ENCODE peak calls at places on chromosomes 16 and 17, in ten cellular contexts. S is stimulated activated CD4-positive, alpha-beta T cell treated with anti-CD3 and anti-CD28 coated beads, Interleukin-4, amount 100 ng/mL, for 48 hours; O is uterus; K is NCI-H2107; D is ovary; F is NCI-H1694; L is glomerular endothelial cell; T is WTC11; P is ACHN; Q is NCI-H1105 treated with DMSO at 0.1 percent for 48 hours. N is an unnamed sample.

GRCh38 chr17:39576187-39576586 is 31.5 kb downstream of the NEUROD2 start:
- DNase-seq in S (no peak), O (no peak), K (no peak), D (no peak), F (peak), L (no peak), T (peak), P (peak), Q (no peak), N (peak)

GRCh38 chr16:22161401-22161800 is 905 bp upstream of the SDR42E2 start:
- DNase-seq in S (no peak), O (no peak), K (no peak), D (no peak), F (no peak), L (no peak), T (no peak), P (no peak), Q (no peak), N (no peak)

GRCh38 chr17:3740611-3741073 is 16.9 kb downstream of the HASPIN start:
- DNase-seq in S (no peak), O (no peak), K (no peak), D (no peak), F (no peak), L (no peak), T (no peak), P (no peak), Q (no peak), N (no peak)

GRCh38 chr17:20202141-20202574 is 193.0 kb downstream of the SPECC1 start:
- DNase-seq in S (no peak), O (no peak), K (no peak), D (no peak), F (no peak), L (no peak), T (peak), P (no peak), Q (no peak), N (no peak)

GRCh38 chr17:1146551-1147265 is 33.1 kb downstream of the ABR start:
- DNase-seq in S (no peak), O (no peak), K (no peak), D (no peak), F (no peak), L (no peak), T (no peak), P (no peak), Q (no peak), N (no peak)

GRCh38 chr17:74027539-74027938 is 175.9 kb upstream of the RPL38 start:
- DNase-seq in S (no peak), O (no peak), K (no peak), D (no peak), F (no peak), L (no peak), T (no peak), P (no peak), Q (no peak), N (no peak)

GRCh38 chr17:74519951-74520553 is 11.2 kb downstream of the CD300LB start:
- DNase-seq in S (no peak), O (no peak), K (no peak), D (no peak), F (no peak), L (no peak), T (no peak), P (no peak), Q (no peak), N (no peak)

GRCh38 chr16:64478258-64478906 is 643.5 kb downstream of the CDH11 start:
- DNase-seq in S (no peak), O (no peak), K (no peak), D (no peak), F (no peak), L (no peak), T (no peak), P (no peak), Q (peak), N (no peak)

GRCh38 chr17:38338053-38338452 is 5.7 kb downstream of the GPR179 start:
- DNase-seq in S (no peak), O (no peak), K (no peak), D (no peak), F (peak), L (no peak), T (no peak), P (no peak), Q (no peak), N (peak)

GRCh38 chr17:65254166-65254565 is 117.0 kb downstream of the RGS9 start:
- DNase-seq in S (no peak), O (no peak), K (no peak), D (no peak), F (no peak), L (no peak), T (no peak), P (peak), Q (no peak), N (no peak)

GRCh38 chr17:17950347-17950746 is 21.9 kb downstream of the TOM1L2 start:
- DNase-seq in S (no peak), O (no peak), K (no peak), D (no peak), F (no peak), L (no peak), T (no peak), P (no peak), Q (no peak), N (no peak)

GRCh38 chr17:78484300-78485159 is 92.7 kb downstream of the DNAH17 start:
- DNase-seq in S (peak), O (no peak), K (no peak), D (no peak), F (no peak), L (no peak), T (peak), P (no peak), Q (no peak), N (peak)

GRCh38 chr17:58786586-58787295 is 31.1 kb downstream of the PPM1E start:
- DNase-seq in S (no peak), O (no peak), K (no peak), D (no peak), F (no peak), L (no peak), T (no peak), P (peak), Q (no peak), N (peak)

GRCh38 chr16:85535352-85536072 is 77.6 kb upstream of the GSE1 start:
- DNase-seq in S (no peak), O (no peak), K (no peak), D (no peak), F (no peak), L (no peak), T (no peak), P (no peak), Q (no peak), N (no peak)

GRCh38 chr17:45225964-45226530 is 4.4 kb downstream of the FMNL1 start:
- DNase-seq in S (peak), O (peak), K (no peak), D (no peak), F (no peak), L (no peak), T (no peak), P (peak), Q (no peak), N (no peak)

GRCh38 chr17:6045621-6046357 is 24.4 kb upstream of the WSCD1 start:
- DNase-seq in S (no peak), O (no peak), K (no peak), D (no peak), F (peak), L (no peak), T (no peak), P (peak), Q (no peak), N (no peak)

GRCh38 chr17:69597898-69598692 is 183.6 kb downstream of the MAP2K6 start:
- DNase-seq in S (no peak), O (no peak), K (no peak), D (no peak), F (no peak), L (peak), T (no peak), P (no peak), Q (no peak), N (no peak)

GRCh38 chr17:34249497-34249877 is 5.6 kb upstream of the CCL2 start:
- DNase-seq in S (no peak), O (no peak), K (no peak), D (no peak), F (no peak), L (no peak), T (no peak), P (no peak), Q (no peak), N (no peak)

GRCh38 chr16:73010150-73010676 is 37.7 kb downstream of the ZFHX3 start:
- DNase-seq in S (no peak), O (no peak), K (no peak), D (no peak), F (no peak), L (no peak), T (no peak), P (no peak), Q (no peak), N (no peak)

GRCh38 chr17:43662432-43663141 is 865 bp upstream of the MEOX1 start:
- DNase-seq in S (no peak), O (no peak), K (no peak), D (no peak), F (no peak), L (no peak), T (no peak), P (no peak), Q (no peak), N (no peak)

GRCh38 chr16:3754304-3754703 is 37.0 kb upstream of the TRAP1 start:
- DNase-seq in S (no peak), O (no peak), K (no peak), D (no peak), F (no peak), L (no peak), T (no peak), P (no peak), Q (no peak), N (no peak)

GRCh38 chr16:12646490-12647274 is 157.0 kb downstream of the CPPED1 start:
- DNase-seq in S (peak), O (no peak), K (no peak), D (no peak), F (no peak), L (peak), T (no peak), P (no peak), Q (no peak), N (no peak)

GRCh38 chr16:31149894-31150890 is at the start of gene PRSS36:
- DNase-seq in S (no peak), O (no peak), K (no peak), D (no peak), F (no peak), L (no peak), T (no peak), P (no peak), Q (no peak), N (no peak)

GRCh38 chr16:86242244-86243122 is 267.8 kb upstream of the FOXF1 start:
- DNase-seq in S (no peak), O (no peak), K (no peak), D (no peak), F (no peak), L (no peak), T (no peak), P (no peak), Q (no peak), N (no peak)